ENCODE peak calls at places on chromosomes 11 and 22, in nine cellular contexts. E is HuH-7.5, I is iPS-NIHi11, M is amniotic epithelial cell, W is SK-MEL-5, Z is Kasumi-1, B is NCI-H526 treated with DMSO at 0.1 percent for 48 hours, R is caudate nucleus, Q is Right ventricle myocardium superior. T is an unnamed sample.

GRCh38 chr22:30245985-30246901 is at the start of gene LIF:
- DNase-seq in E (peak), I (peak), M (peak), W (no peak), Z (peak), B (no peak), R (no peak), Q (no peak), T (peak)

GRCh38 chr11:112004389-112004788 is 20.8 kb upstream of the DLAT start:
- DNase-seq in E (no peak), I (peak), M (no peak), W (peak), Z (peak), B (no peak), R (no peak), Q (no peak), T (peak)

GRCh38 chr11:88246680-88247079 is 71.4 kb upstream of the RAB38 start:
- DNase-seq in E (no peak), I (no peak), M (peak), W (no peak), Z (no peak), B (no peak), R (no peak), Q (no peak), T (no peak)

GRCh38 chr11:30798547-30799236 is 212.5 kb upstream of the MPPED2 start:
- DNase-seq in E (no peak), I (no peak), M (no peak), W (no peak), Z (no peak), B (no peak), R (no peak), Q (no peak), T (no peak)

GRCh38 chr11:20990447-20990846 is 321.1 kb downstream of the NELL1 start:
- DNase-seq in E (no peak), I (no peak), M (no peak), W (no peak), Z (no peak), B (no peak), R (no peak), Q (no peak), T (no peak)

GRCh38 chr11:67312187-67313021 is 9.1 kb downstream of the SSH3 start:
- DNase-seq in E (no peak), I (no peak), M (peak), W (no peak), Z (no peak), B (no peak), R (no peak), Q (no peak), T (no peak)

GRCh38 chr11:3165152-3165705 is at the start of gene OSBPL5:
- DNase-seq in E (peak), I (peak), M (peak), W (peak), Z (peak), B (peak), R (peak), Q (peak), T (peak)

GRCh38 chr11:116217006-116217405 is 555.8 kb downstream of the BUD13 start:
- DNase-seq in E (no peak), I (peak), M (peak), W (peak), Z (peak), B (no peak), R (no peak), Q (peak), T (peak)

GRCh38 chr11:108551653-108552462 is 41.7 kb downstream of the EXPH5 start:
- DNase-seq in E (no peak), I (no peak), M (peak), W (no peak), Z (no peak), B (no peak), R (no peak), Q (no peak), T (no peak)

T was measured in A673.